ENCODE peak calls at places on chromosome 14, in five cellular contexts. X is AG04449; G is activated CD4-positive, CD25-positive, alpha-beta regulatory T cell; B is tibial artery; T is iris pigment epithelial cell. E is an unnamed sample.

GRCh38 chr14:56205906-56206305 is 87.7 kb downstream of the PELI2 start:
- DNase-seq in B (no peak), G (no peak), T (no peak), X (no peak), E (no peak)

GRCh38 chr14:102230481-102231210 is 74.3 kb downstream of the MOK start:
- DNase-seq in T (no peak), G (no peak), X (no peak), B (no peak), E (no peak)

GRCh38 chr14:50344116-50344775 is 32.1 kb downstream of the DMAC2L start:
- DNase-seq in B (no peak), G (peak; percentile 22), T (peak; percentile 47), X (no peak), E (no peak)

GRCh38 chr14:96176811-96177211 is 27.8 kb upstream of the BDKRB2 start:
- DNase-seq in X (peak; percentile 71), T (peak; percentile 72), G (no peak), B (no peak), E (no peak)

GRCh38 chr14:103091041-103091882 is 3.3 kb upstream of the EXOC3L4 start:
- DNase-seq in G (peak; percentile 58), X (no peak), T (peak; percentile 61), B (no peak), E (peak; percentile 85)

GRCh38 chr14:68668531-68668930 is 124.3 kb downstream of the ZFP36L1 start:
- DNase-seq in T (no peak), X (no peak), G (no peak), B (peak; percentile 39), E (no peak)

GRCh38 chr14:102341566-102341965 is 21.1 kb downstream of the CINP start:
- DNase-seq in B (no peak), X (no peak), G (no peak), T (no peak), E (no peak)

GRCh38 chr14:67734675-67735074 is 33.0 kb downstream of the RDH12 start:
- DNase-seq in B (no peak), T (peak; percentile 7), G (no peak), X (no peak), E (no peak)

GRCh38 chr14:93033039-93033982 is 82.4 kb downstream of the ITPK1 start:
- DNase-seq in X (no peak), B (no peak), T (no peak), G (no peak), E (no peak)

GRCh38 chr14:100384819-100385813 is 62.0 kb downstream of the SLC25A47 start:
- DNase-seq in G (no peak), X (no peak), T (peak; percentile 81), B (no peak), E (no peak)

GRCh38 chr14:99961826-99962518 is 103.2 kb upstream of the EVL start:
- DNase-seq in X (no peak), B (no peak), G (no peak), T (no peak), E (no peak)

GRCh38 chr14:103628221-103628683 is 759 bp upstream of the KLC1 start:
- DNase-seq in X (no peak), T (peak; percentile 84), B (peak; percentile 92), G (no peak), E (peak; percentile 85)

GRCh38 chr14:36773136-36773540 is 111.5 kb downstream of the PAX9 start:
- DNase-seq in G (no peak), T (peak; percentile 66), X (no peak), B (no peak), E (no peak)

GRCh38 chr14:99733551-99734405 is 49.7 kb downstream of the CYP46A1 start:
- DNase-seq in X (no peak), G (no peak), T (no peak), B (peak; percentile 79), E (peak; percentile 29)

GRCh38 chr14:93654599-93654998 is 133.7 kb downstream of the PRIMA1 start:
- DNase-seq in G (no peak), T (no peak), X (no peak), B (no peak), E (no peak)

GRCh38 chr14:34063470-34064164 is 112.7 kb upstream of the EGLN3 start:
- DNase-seq in T (no peak), G (no peak), B (peak; percentile 69), X (no peak), E (no peak)

GRCh38 chr14:88983755-88984154 is 159.3 kb downstream of the TTC8 start:
- DNase-seq in B (no peak), T (peak; percentile 95), G (no peak), X (peak; percentile 68), E (no peak)

GRCh38 chr14:50001146-50001998 is 108.5 kb downstream of the ARF6 start:
- DNase-seq in B (peak; percentile 80), T (peak; percentile 83), X (no peak), G (peak; percentile 24), E (peak; percentile 78)

GRCh38 chr14:68229423-68229831 is 409.8 kb downstream of the RAD51B start:
- DNase-seq in B (no peak), X (no peak), T (no peak), G (no peak), E (no peak)

GRCh38 chr14:69090187-69090789 is 62.6 kb downstream of the DCAF5 start:
- DNase-seq in G (no peak), X (no peak), B (no peak), T (peak; percentile 58), E (peak; percentile 15)

GRCh38 chr14:72736348-72736747 is 157.6 kb downstream of the DPF3 start:
- DNase-seq in T (peak; percentile 87), X (peak; percentile 69), B (peak; percentile 6), G (no peak), E (no peak)

GRCh38 chr14:64654072-64654899 is 49.9 kb upstream of the PLEKHG3 start:
- DNase-seq in B (no peak), X (peak; percentile 87), G (no peak), T (peak; percentile 95), E (no peak)